ENCODE peak calls at places on chromosomes 13 and 19, in nine cellular contexts. Y is tibial nerve, F is upper lobe of left lung, C is A549, V is ovary, Z is suprapubic skin, T is H1, L is stomach, R is sigmoid colon. S is an unnamed sample.

GRCh38 chr13:36612242-36612641 is 61.6 kb upstream of the SERTM1 start:
- DNase-seq in Y (no peak), F (no peak), C (no peak), V (no peak), Z (no peak), T (no peak), L (no peak), R (no peak), S (no peak)

GRCh38 chr13:59750860-59751259 is 412.9 kb downstream of the DIAPH3 start:
- DNase-seq in Y (no peak), F (no peak), C (no peak), V (no peak), Z (no peak), T (peak), L (no peak), R (no peak), S (no peak)

GRCh38 chr13:51071493-51071892 is 39.6 kb downstream of the C13orf42 start:
- DNase-seq in Y (no peak), F (no peak), C (no peak), V (no peak), Z (no peak), T (no peak), L (no peak), R (no peak), S (no peak)

GRCh38 chr13:73934215-73934623 is 200.0 kb downstream of the KLF12 start:
- DNase-seq in Y (no peak), F (no peak), C (peak), V (no peak), Z (no peak), T (no peak), L (no peak), R (no peak), S (no peak)

GRCh38 chr19:35089554-35089953 is 26.1 kb upstream of the FXYD3 start:
- DNase-seq in Y (no peak), F (no peak), C (no peak), V (no peak), Z (no peak), T (no peak), L (no peak), R (no peak), S (no peak)

GRCh38 chr19:27741236-27741635 is 1471.7 kb downstream of the UQCRFS1 start:
- DNase-seq in Y (no peak), F (no peak), C (no peak), V (no peak), Z (peak), T (no peak), L (peak), R (peak), S (no peak)

GRCh38 chr19:3413796-3414327 is 47.5 kb downstream of the NFIC start:
- DNase-seq in Y (no peak), F (no peak), C (peak), V (no peak), Z (no peak), T (no peak), L (no peak), R (no peak), S (no peak)

GRCh38 chr19:48565090-48565489 is 13.1 kb downstream of the SULT2B1 start:
- DNase-seq in Y (no peak), F (no peak), C (peak), V (no peak), Z (no peak), T (no peak), L (no peak), R (no peak), S (no peak)

GRCh38 chr19:46328079-46328478 is 18.8 kb upstream of the PPP5C start:
- DNase-seq in Y (no peak), F (no peak), C (no peak), V (no peak), Z (no peak), T (no peak), L (no peak), R (no peak), S (no peak)

GRCh38 chr19:55440411-55441105 is 2.5 kb downstream of the SHISA7 start:
- DNase-seq in Y (no peak), F (no peak), C (no peak), V (no peak), Z (no peak), T (no peak), L (no peak), R (no peak), S (no peak)

GRCh38 chr19:4233282-4233853 is 4.0 kb downstream of the EBI3 start:
- DNase-seq in Y (peak), F (peak), C (peak), V (peak), Z (no peak), T (no peak), L (peak), R (no peak), S (peak)

GRCh38 chr13:30063892-30064291 is 213.5 kb upstream of the UBL3 start:
- DNase-seq in Y (no peak), F (no peak), C (no peak), V (no peak), Z (no peak), T (no peak), L (no peak), R (no peak), S (no peak)

GRCh38 chr19:16915734-16916133 is 26.9 kb downstream of the F2RL3 start:
- DNase-seq in Y (no peak), F (no peak), C (no peak), V (no peak), Z (no peak), T (no peak), L (no peak), R (peak), S (no peak)

GRCh38 chr13:114112826-114113322 is 19.5 kb downstream of the RASA3 start:
- DNase-seq in Y (no peak), F (peak), C (no peak), V (peak), Z (peak), T (no peak), L (no peak), R (peak), S (peak)

GRCh38 chr13:23956106-23956505 is 58.8 kb upstream of the C1QTNF9B start:
- DNase-seq in Y (no peak), F (no peak), C (peak), V (no peak), Z (no peak), T (no peak), L (no peak), R (no peak), S (peak)

GRCh38 chr19:17686027-17686511 is 2.1 kb downstream of the UNC13A start:
- DNase-seq in Y (no peak), F (no peak), C (peak), V (no peak), Z (no peak), T (no peak), L (no peak), R (no peak), S (no peak)

GRCh38 chr13:43744630-43745029 is 42.1 kb downstream of the ENOX1 start:
- DNase-seq in Y (no peak), F (no peak), C (no peak), V (no peak), Z (no peak), T (no peak), L (no peak), R (no peak), S (no peak)

GRCh38 chr13:60018536-60018935 is 145.2 kb downstream of the DIAPH3 start:
- DNase-seq in Y (no peak), F (no peak), C (no peak), V (no peak), Z (no peak), T (no peak), L (no peak), R (no peak), S (no peak)

GRCh38 chr19:3192684-3193083 is 7.0 kb downstream of the NCLN start:
- DNase-seq in Y (no peak), F (no peak), C (no peak), V (no peak), Z (no peak), T (no peak), L (no peak), R (no peak), S (no peak)

GRCh38 chr13:22561581-22561980 is 619.2 kb upstream of the SGCG start:
- DNase-seq in Y (no peak), F (no peak), C (no peak), V (no peak), Z (no peak), T (no peak), L (no peak), R (no peak), S (no peak)

GRCh38 chr13:66660013-66660804 is 569.9 kb downstream of the PCDH9 start:
- DNase-seq in Y (no peak), F (no peak), C (peak), V (no peak), Z (no peak), T (no peak), L (no peak), R (no peak), S (no peak)

GRCh38 chr19:3207466-3208242 is 16.8 kb upstream of the CELF5 start:
- DNase-seq in Y (no peak), F (no peak), C (no peak), V (no peak), Z (peak), T (no peak), L (no peak), R (no peak), S (no peak)

GRCh38 chr13:96229356-96229755 is 139.4 kb downstream of the HS6ST3 start:
- DNase-seq in Y (no peak), F (no peak), C (peak), V (no peak), Z (no peak), T (peak), L (no peak), R (no peak), S (no peak)

GRCh38 chr13:57823704-57824103 is 192.2 kb downstream of the PCDH17 start:
- DNase-seq in Y (no peak), F (no peak), C (no peak), V (no peak), Z (no peak), T (no peak), L (no peak), R (no peak), S (no peak)

GRCh38 chr13:75010941-75011340 is 471.0 kb downstream of the TBC1D4 start:
- DNase-seq in Y (no peak), F (no peak), C (no peak), V (no peak), Z (no peak), T (no peak), L (no peak), R (no peak), S (no peak)

GRCh38 chr13:67343777-67344176 is 113.6 kb upstream of the PCDH9 start:
- DNase-seq in Y (no peak), F (no peak), C (no peak), V (no peak), Z (no peak), T (no peak), L (no peak), R (no peak), S (no peak)

GRCh38 chr13:40591091-40591490 is 75.3 kb downstream of the FOXO1 start:
- DNase-seq in Y (no peak), F (no peak), C (no peak), V (no peak), Z (no peak), T (no peak), L (no peak), R (no peak), S (no peak)

GRCh38 chr13:40592035-40592434 is 74.4 kb downstream of the FOXO1 start:
- DNase-seq in Y (no peak), F (no peak), C (no peak), V (no peak), Z (no peak), T (no peak), L (no peak), R (no peak), S (no peak)

GRCh38 chr13:40590112-40590862 is 76.2 kb downstream of the FOXO1 start:
- DNase-seq in Y (no peak), F (no peak), C (no peak), V (no peak), Z (no peak), T (no peak), L (no peak), R (no peak), S (no peak)

GRCh38 chr13:40588101-40588500 is 78.3 kb downstream of the FOXO1 start:
- DNase-seq in Y (no peak), F (no peak), C (no peak), V (no peak), Z (no peak), T (no peak), L (no peak), R (no peak), S (no peak)

DNA sequence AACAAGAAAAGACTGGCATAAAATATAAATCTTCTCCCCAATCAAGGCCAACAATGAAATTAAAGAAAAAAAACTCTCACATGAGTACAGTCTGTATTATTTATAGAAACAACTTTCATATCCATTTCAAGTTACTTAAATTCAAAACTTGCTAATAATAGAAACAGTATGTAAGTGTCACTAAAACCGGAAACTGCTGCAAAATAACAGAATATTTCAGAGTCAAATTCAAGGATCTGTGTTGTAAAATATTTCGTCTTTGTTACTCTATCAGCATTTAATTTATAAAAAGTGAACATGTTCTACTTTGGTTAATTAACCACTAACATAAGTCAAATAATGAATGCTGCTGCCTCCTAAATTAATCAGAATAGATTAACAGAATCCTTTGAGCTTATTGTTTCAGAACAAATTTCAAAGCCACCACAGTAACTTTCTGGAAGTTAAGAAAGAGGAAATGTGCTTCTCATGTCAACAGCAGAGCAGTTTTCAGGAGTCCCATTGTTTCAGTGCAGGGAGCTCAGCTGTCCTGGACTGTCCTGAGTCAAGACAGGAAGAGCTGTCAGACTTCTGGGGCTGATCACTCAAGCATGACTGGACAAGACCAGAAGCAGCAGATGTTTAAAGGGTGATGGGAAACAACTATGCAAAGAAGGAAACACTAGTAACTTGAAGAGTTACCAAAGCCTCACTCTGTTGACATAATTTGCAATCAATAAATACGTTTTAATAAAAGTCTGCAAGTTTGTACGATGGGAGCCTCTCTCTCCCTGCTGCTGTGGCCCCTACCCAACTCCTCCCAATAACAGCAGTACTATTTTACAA is 76.9 kb downstream of the FOXO1 start:
- DNase-seq in Y (peak), F (peak), C (peak), V (no peak), Z (no peak), T (no peak), L (no peak), R (peak), S (peak)
- TF ChIP-seq POLR2A in Y (no peak), F (no peak), C (no peak), V (no peak), Z (no peak), T (no peak), L (no peak), R (no peak), S (no peak)

GRCh38 chr19:14943601-14944000 is 2.3 kb downstream of the OR7C2 start:
- DNase-seq in Y (no peak), F (no peak), C (no peak), V (no peak), Z (no peak), T (no peak), L (no peak), R (no peak), S (no peak)
- TF ChIP-seq EP300 in Y (no peak), F (no peak), C (no peak), V (no peak), Z (no peak), T (no peak), L (no peak), R (no peak), S (no peak)

DNA sequence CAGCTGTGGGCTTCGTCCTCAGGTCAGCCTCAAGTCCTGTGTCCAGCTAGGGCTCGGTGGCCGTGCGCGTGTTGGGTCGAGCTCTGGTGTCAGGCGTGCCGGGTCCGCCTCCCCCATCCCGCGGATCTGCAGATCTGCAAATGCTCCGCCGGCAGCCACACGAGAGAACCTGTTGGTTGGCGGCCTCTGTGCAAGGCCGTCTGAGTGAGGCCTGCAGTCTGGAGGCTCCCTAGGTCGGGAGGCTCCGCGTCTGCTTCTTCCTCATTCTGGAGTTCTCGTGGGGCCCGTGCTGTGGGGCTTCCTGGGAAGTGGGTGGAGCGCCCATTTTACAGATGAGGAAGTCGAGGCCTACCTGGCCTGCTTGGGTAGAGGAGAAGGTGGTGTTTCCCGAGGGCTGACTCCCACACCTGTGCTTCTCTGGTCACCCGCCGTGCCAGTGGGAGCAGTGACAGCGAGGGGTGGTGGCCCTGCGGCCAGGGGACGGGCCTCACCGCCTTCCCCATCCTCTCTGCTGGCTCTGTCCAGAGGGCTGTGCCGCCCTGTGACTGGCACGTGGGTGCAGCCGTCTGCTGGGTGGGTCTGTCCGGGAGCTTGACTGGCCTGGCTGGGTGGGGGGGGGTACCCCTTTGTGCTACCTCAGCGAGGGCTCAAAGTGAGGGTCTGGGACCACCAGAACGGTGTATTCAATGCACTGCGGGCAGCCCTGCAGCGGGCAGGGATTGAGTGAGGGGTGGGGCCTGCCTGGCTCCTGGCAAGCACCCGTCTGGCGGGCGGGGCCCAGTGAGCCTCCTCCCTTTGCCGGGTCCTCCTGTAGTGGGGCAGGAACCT is 3.3 kb downstream of the CSNK1G2 start:
- DNase-seq in Y (no peak), F (no peak), C (no peak), V (no peak), Z (no peak), T (no peak), L (peak), R (peak), S (peak)
- H3K4me3 ChIP-seq in Y (no peak), F (no peak), C (no peak), V (no peak), Z (no peak), T (no peak), L (peak), R (no peak), S (no peak)

DNA sequence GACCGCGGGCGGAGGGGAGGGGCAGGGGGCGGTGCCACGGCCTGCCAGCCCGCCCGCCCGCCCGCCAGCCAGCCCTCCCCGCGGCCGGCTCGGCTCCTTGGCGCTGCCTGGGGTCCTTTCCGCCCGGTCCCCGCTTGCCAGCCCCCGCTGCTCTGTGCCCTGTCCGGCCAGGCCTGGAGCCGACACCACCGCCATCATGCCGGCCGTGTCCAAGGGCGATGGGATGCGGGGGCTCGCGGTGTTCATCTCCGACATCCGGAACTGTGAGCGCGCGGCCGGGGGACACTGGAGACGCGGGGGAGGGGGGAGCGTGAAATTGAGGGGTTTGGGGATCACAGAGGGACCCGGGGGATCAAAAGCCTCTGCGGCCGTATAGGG is at the start of gene AP2A1:
- DNase-seq in Y (no peak), F (no peak), C (no peak), V (no peak), Z (no peak), T (no peak), L (no peak), R (no peak), S (no peak)
- TF ChIP-seq POLR2A in Y (peak), F (no peak), C (peak), V (peak), Z (no peak), T (no peak), L (no peak), R (peak), S (peak)